ENCODE peak calls at places on chromosomes 12 and 14, in four cellular contexts. I is MM.1S, B is GM23338, J is OCI-LY7. H is an unnamed sample.

GRCh38 chr14:97218713-97219355 is 421.7 kb downstream of the VRK1 start:
- DNase-seq in I (no peak), B (peak; percentile 77), J (no peak), H (peak; percentile 79)

GRCh38 chr14:61581340-61581739 is 114.0 kb upstream of the HIF1A start:
- DNase-seq in I (no peak), B (no peak), J (no peak), H (no peak)

GRCh38 chr12:4858385-4858784 is 51.3 kb upstream of the KCNA1 start:
- DNase-seq in I (no peak), B (peak; percentile 65), J (peak; percentile 13), H (peak; percentile 86)

GRCh38 chr14:99234982-99235491 is 37.0 kb downstream of the BCL11B start:
- DNase-seq in I (no peak), B (peak; percentile 80), J (no peak), H (peak; percentile 90)

GRCh38 chr14:99401624-99402282 is 78.9 kb downstream of the SETD3 start:
- DNase-seq in I (no peak), B (no peak), J (no peak), H (no peak)

GRCh38 chr14:103296007-103296406 is 38.0 kb upstream of the EIF5 start:
- DNase-seq in I (no peak), B (no peak), J (no peak), H (no peak)

GRCh38 chr12:33828326-33828725 is 194.0 kb upstream of the ALG10 start:
- DNase-seq in I (no peak), B (no peak), J (no peak), H (no peak)

GRCh38 chr12:2110127-2110526 is 57.3 kb downstream of the CACNA1C start:
- DNase-seq in I (no peak), B (no peak), J (no peak), H (no peak)

GRCh38 chr12:39372929-39373328 is 70.0 kb downstream of the KIF21A start:
- DNase-seq in I (peak; percentile 71), B (no peak), J (no peak), H (no peak)

GRCh38 chr12:63276537-63277365 is 125.8 kb upstream of the AVPR1A start:
- DNase-seq in I (peak; percentile 59), B (peak; percentile 86), J (peak; percentile 21), H (peak; percentile 78)

GRCh38 chr12:108565976-108566375 is 3.6 kb downstream of the ISCU start:
- DNase-seq in I (peak; percentile 93), B (no peak), J (peak; percentile 83), H (no peak)

GRCh38 chr12:130391186-130391585 is 53.5 kb downstream of the PIWIL1 start:
- DNase-seq in I (no peak), B (no peak), J (no peak), H (no peak)

GRCh38 chr14:101819251-101819990 is 57.9 kb downstream of the PPP2R5C start:
- DNase-seq in I (no peak), B (no peak), J (no peak), H (no peak)

GRCh38 chr14:95043314-95043713 is 114.0 kb downstream of the DICER1 start:
- DNase-seq in I (no peak), B (no peak), J (no peak), H (no peak)

GRCh38 chr12:45214739-45215418 is 1.0 kb upstream of the ANO6 start:
- DNase-seq in I (no peak), B (no peak), J (no peak), H (no peak)

GRCh38 chr12:53798575-53798974 is 46.8 kb upstream of the CISTR start:
- DNase-seq in I (no peak), B (no peak), J (no peak), H (no peak)

GRCh38 chr12:93783827-93784226 is 106.7 kb downstream of the CRADD start:
- DNase-seq in I (no peak), B (no peak), J (no peak), H (no peak)

GRCh38 chr12:124919646-124920352 is 5.3 kb upstream of the UBC start:
- DNase-seq in I (peak; percentile 70), B (no peak), J (peak; percentile 45), H (peak; percentile 30)

GRCh38 chr12:29228474-29229157 is 79.5 kb downstream of the FAR2 start:
- DNase-seq in I (no peak), B (peak; percentile 52), J (no peak), H (no peak)

GRCh38 chr12:52543985-52544888 is 8.7 kb downstream of the KRT71 start:
- DNase-seq in I (no peak), B (peak; percentile 18), J (no peak), H (peak; percentile 18)

GRCh38 chr12:111598637-111599458 is at the start of gene ATXN2:
- DNase-seq in I (peak; percentile 39), B (peak; percentile 77), J (peak; percentile 85), H (peak; percentile 88)

GRCh38 chr12:124861898-124862676 is 1.6 kb downstream of the SCARB1 start:
- DNase-seq in I (no peak), B (no peak), J (peak; percentile 29), H (no peak)

GRCh38 chr12:11969437-11970154 is 101.1 kb upstream of the BCL2L14 start:
- DNase-seq in I (no peak), B (peak; percentile 11), J (no peak), H (peak; percentile 25)

GRCh38 chr14:64736271-64737131 is 32.3 kb downstream of the PLEKHG3 start:
- DNase-seq in I (no peak), B (peak; percentile 48), J (no peak), H (no peak)

GRCh38 chr14:103090481-103091020 is 4.0 kb upstream of the EXOC3L4 start:
- DNase-seq in I (no peak), B (no peak), J (no peak), H (no peak)

GRCh38 chr14:105204206-105204930 is 23.3 kb upstream of the NUDT14 start:
- DNase-seq in I (no peak), B (no peak), J (no peak), H (no peak)

GRCh38 chr14:101508196-101508947 is 52.9 kb upstream of the DIO3 start:
- DNase-seq in I (no peak), B (no peak), J (no peak), H (no peak)

GRCh38 chr14:22370084-22370847 is 218.8 kb downstream of the DAD1 start:
- DNase-seq in I (no peak), B (no peak), J (no peak), H (no peak)

GRCh38 chr12:106736051-106736957 is 38.2 kb upstream of the RIC8B start:
- DNase-seq in I (peak; percentile 16), B (peak; percentile 30), J (peak; percentile 60), H (no peak)

GRCh38 chr12:70919597-70920035 is 922 bp downstream of the PTPRR start:
- DNase-seq in I (no peak), B (peak; percentile 84), J (no peak), H (peak; percentile 76)

GRCh38 chr14:66249544-66249943 is 236.6 kb upstream of the CCDC196 start:
- DNase-seq in I (no peak), B (no peak), J (no peak), H (no peak)

GRCh38 chr14:100593751-100594624 is 6.8 kb upstream of the BEGAIN start:
- DNase-seq in I (no peak), B (no peak), J (no peak), H (no peak)

GRCh38 chr12:57135487-57135886 is 7.2 kb downstream of the LRP1 start:
- DNase-seq in I (no peak), B (peak; percentile 46), J (no peak), H (peak; percentile 41)
- TF ChIP-seq EZH2phosphoT487 in I (no peak), B (no peak), J (no peak), H (no peak)

GRCh38 chr12:104345234-104346066 is 41.9 kb downstream of the EID3 start:
- DNase-seq in I (no peak), B (no peak), J (no peak), H (no peak)

GRCh38 chr12:104350211-104350908 is 46.8 kb downstream of the EID3 start:
- DNase-seq in I (no peak), B (no peak), J (no peak), H (no peak)

GRCh38 chr12:104348283-104348993 is 44.9 kb downstream of the EID3 start:
- DNase-seq in I (no peak), B (no peak), J (no peak), H (no peak)

GRCh38 chr12:104348994-104349494 is 45.5 kb downstream of the EID3 start:
- DNase-seq in I (no peak), B (no peak), J (no peak), H (no peak)

GRCh38 chr12:104347374-104348075 is 44.0 kb downstream of the EID3 start:
- DNase-seq in I (no peak), B (no peak), J (no peak), H (no peak)
- TF ChIP-seq CTCF in I (no peak), B (no peak), J (no peak), H (no peak)

GRCh38 chr12:51008329-51008728 is 17.9 kb downstream of the SLC11A2 start:
- DNase-seq in I (no peak), B (no peak), J (no peak), H (no peak)

GRCh38 chr12:51011960-51012359 is 14.2 kb downstream of the SLC11A2 start:
- DNase-seq in I (no peak), B (no peak), J (no peak), H (peak; percentile 82)

GRCh38 chr12:51012570-51013236 is 13.5 kb downstream of the SLC11A2 start:
- DNase-seq in I (no peak), B (no peak), J (no peak), H (no peak)

GRCh38 chr12:51005671-51006070 is 20.5 kb downstream of the SLC11A2 start:
- DNase-seq in I (no peak), B (peak; percentile 83), J (no peak), H (no peak)

GRCh38 chr12:51009038-51009437 is 17.1 kb downstream of the SLC11A2 start:
- DNase-seq in I (no peak), B (no peak), J (no peak), H (no peak)
- TF ChIP-seq EZH2phosphoT487 in I (no peak), B (no peak), J (no peak), H (no peak)

GRCh38 chr12:55720071-55720564 is at the start of gene RDH5:
- DNase-seq in I (no peak), B (no peak), J (no peak), H (no peak)

GRCh38 chr12:55718020-55718419 is 2.2 kb upstream of the RDH5 start:
- DNase-seq in I (no peak), B (peak; percentile 74), J (no peak), H (peak; percentile 77)

GRCh38 chr12:55720894-55721444 is 776 bp downstream of the RDH5 start:
- DNase-seq in I (no peak), B (peak; percentile 71), J (no peak), H (peak; percentile 56)

GRCh38 chr12:55718650-55719275 is 1.4 kb upstream of the RDH5 start:
- DNase-seq in I (no peak), B (peak; percentile 22), J (no peak), H (no peak)

DNA sequence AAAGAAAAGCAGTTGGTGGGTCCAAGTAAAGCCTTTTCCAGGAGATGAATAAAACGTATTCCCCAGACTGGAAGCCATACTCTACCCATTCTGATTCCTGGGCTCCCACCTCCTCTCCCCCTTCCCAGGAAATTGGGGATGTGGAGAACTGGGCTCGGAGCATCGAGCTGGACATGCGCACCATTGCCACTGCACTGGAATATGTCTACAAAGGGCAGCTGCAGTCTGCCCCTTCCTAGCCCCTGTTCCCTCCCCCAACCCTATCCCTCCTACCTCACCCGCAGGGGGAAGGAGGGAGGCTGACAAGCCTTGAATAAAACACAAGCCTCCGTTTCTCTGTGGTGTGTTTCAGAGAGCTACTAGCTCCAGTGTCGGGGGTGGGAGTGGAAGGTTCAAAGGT is 822 bp upstream of the RDH5 start:
- DNase-seq in I (no peak), B (no peak), J (no peak), H (no peak)
- TF ChIP-seq CTCF in I (no peak), B (no peak), J (no peak), H (no peak)

GRCh38 chr14:36588788-36589187 is 6.4 kb upstream of the NKX2-8 start:
- DNase-seq in I (no peak), B (no peak), J (no peak), H (no peak)

GRCh38 chr14:36588119-36588518 is 5.7 kb upstream of the NKX2-8 start:
- DNase-seq in I (no peak), B (no peak), J (no peak), H (no peak)

GRCh38 chr14:36591482-36591881 is 9.1 kb upstream of the NKX2-8 start:
- DNase-seq in I (no peak), B (no peak), J (no peak), H (no peak)
- TF ChIP-seq EZH2phosphoT487 in I (no peak), B (no peak), J (no peak), H (no peak)